ENCODE peak calls at places on chromosomes 6 and 20, in ten cellular contexts. One of them, this sample, is unnamed.

GRCh38 chr20:21450572-21450971 is 53.2 kb upstream of the NKX2-4 start:
- DNase-seq in HT1080: peak
- DNase-seq in HCEC 1CT: peak
- DNase-seq in left ventricle myocardium inferior: no peak
- DNase-seq in CD4-positive, alpha-beta memory T cell: no peak
- DNase-seq in heart right ventricle: no peak
- DNase-seq in H9: no peak
- DNase-seq in B cell: no peak
- DNase-seq in stimulated activated CD4-positive, alpha-beta T cell treated with anti-CD3 and anti-CD28 coated beads, TNF-alpha, amount 100 ng/mL, for 4 hours: no peak
- DNase-seq in upper lobe of right lung: no peak
- DNase-seq in this sample: no peak

GRCh38 chr6:148177589-148178233 is 164.9 kb upstream of the SASH1 start:
- DNase-seq in HT1080: peak
- DNase-seq in HCEC 1CT: peak
- DNase-seq in left ventricle myocardium inferior: peak
- DNase-seq in CD4-positive, alpha-beta memory T cell: no peak
- DNase-seq in heart right ventricle: peak
- DNase-seq in H9: peak
- DNase-seq in B cell: peak
- DNase-seq in stimulated activated CD4-positive, alpha-beta T cell treated with anti-CD3 and anti-CD28 coated beads, TNF-alpha, amount 100 ng/mL, for 4 hours: no peak
- DNase-seq in upper lobe of right lung: peak
- DNase-seq in this sample: peak

GRCh38 chr6:138107752-138108592 is 753 bp upstream of the PERP start:
- DNase-seq in HT1080: no peak
- DNase-seq in HCEC 1CT: no peak
- DNase-seq in left ventricle myocardium inferior: no peak
- DNase-seq in CD4-positive, alpha-beta memory T cell: peak
- DNase-seq in heart right ventricle: peak
- DNase-seq in H9: peak
- DNase-seq in B cell: peak
- DNase-seq in stimulated activated CD4-positive, alpha-beta T cell treated with anti-CD3 and anti-CD28 coated beads, TNF-alpha, amount 100 ng/mL, for 4 hours: no peak
- DNase-seq in upper lobe of right lung: peak
- DNase-seq in this sample: no peak

GRCh38 chr6:136403166-136403980 is 113.7 kb upstream of the BCLAF1 start:
- DNase-seq in HT1080: peak
- DNase-seq in HCEC 1CT: peak
- DNase-seq in left ventricle myocardium inferior: no peak
- DNase-seq in CD4-positive, alpha-beta memory T cell: no peak
- DNase-seq in heart right ventricle: no peak
- DNase-seq in H9: no peak
- DNase-seq in B cell: no peak
- DNase-seq in stimulated activated CD4-positive, alpha-beta T cell treated with anti-CD3 and anti-CD28 coated beads, TNF-alpha, amount 100 ng/mL, for 4 hours: no peak
- DNase-seq in upper lobe of right lung: no peak
- DNase-seq in this sample: no peak

GRCh38 chr20:8094415-8094818 is 37.6 kb upstream of the PLCB1 start:
- DNase-seq in HT1080: no peak
- DNase-seq in HCEC 1CT: peak
- DNase-seq in left ventricle myocardium inferior: peak
- DNase-seq in CD4-positive, alpha-beta memory T cell: no peak
- DNase-seq in heart right ventricle: peak
- DNase-seq in H9: no peak
- DNase-seq in B cell: no peak
- DNase-seq in stimulated activated CD4-positive, alpha-beta T cell treated with anti-CD3 and anti-CD28 coated beads, TNF-alpha, amount 100 ng/mL, for 4 hours: no peak
- DNase-seq in upper lobe of right lung: no peak
- DNase-seq in this sample: peak

GRCh38 chr6:27836783-27837635 is 75.2 kb downstream of the OR2B2 start:
- DNase-seq in HT1080: peak
- DNase-seq in HCEC 1CT: peak
- DNase-seq in left ventricle myocardium inferior: no peak
- DNase-seq in CD4-positive, alpha-beta memory T cell: peak
- DNase-seq in heart right ventricle: no peak
- DNase-seq in H9: peak
- DNase-seq in B cell: peak
- DNase-seq in stimulated activated CD4-positive, alpha-beta T cell treated with anti-CD3 and anti-CD28 coated beads, TNF-alpha, amount 100 ng/mL, for 4 hours: no peak
- DNase-seq in upper lobe of right lung: no peak
- DNase-seq in this sample: peak

GRCh38 chr6:128062882-128063603 is 162.2 kb upstream of the THEMIS start:
- DNase-seq in HT1080: no peak
- DNase-seq in HCEC 1CT: peak
- DNase-seq in left ventricle myocardium inferior: no peak
- DNase-seq in CD4-positive, alpha-beta memory T cell: no peak
- DNase-seq in heart right ventricle: no peak
- DNase-seq in H9: no peak
- DNase-seq in B cell: no peak
- DNase-seq in stimulated activated CD4-positive, alpha-beta T cell treated with anti-CD3 and anti-CD28 coated beads, TNF-alpha, amount 100 ng/mL, for 4 hours: no peak
- DNase-seq in upper lobe of right lung: no peak
- DNase-seq in this sample: no peak

GRCh38 chr20:4073852-4074741 is 58.7 kb upstream of the RNF24 start:
- DNase-seq in HT1080: no peak
- DNase-seq in HCEC 1CT: no peak
- DNase-seq in left ventricle myocardium inferior: no peak
- DNase-seq in CD4-positive, alpha-beta memory T cell: no peak
- DNase-seq in heart right ventricle: no peak
- DNase-seq in H9: no peak
- DNase-seq in B cell: no peak
- DNase-seq in stimulated activated CD4-positive, alpha-beta T cell treated with anti-CD3 and anti-CD28 coated beads, TNF-alpha, amount 100 ng/mL, for 4 hours: no peak
- DNase-seq in upper lobe of right lung: no peak
- DNase-seq in this sample: no peak

GRCh38 chr20:62502496-62503095 is 26.8 kb upstream of the GATA5 start:
- DNase-seq in HT1080: no peak
- DNase-seq in HCEC 1CT: no peak
- DNase-seq in left ventricle myocardium inferior: no peak
- DNase-seq in CD4-positive, alpha-beta memory T cell: no peak
- DNase-seq in heart right ventricle: no peak
- DNase-seq in H9: no peak
- DNase-seq in B cell: no peak
- DNase-seq in stimulated activated CD4-positive, alpha-beta T cell treated with anti-CD3 and anti-CD28 coated beads, TNF-alpha, amount 100 ng/mL, for 4 hours: no peak
- DNase-seq in upper lobe of right lung: no peak
- DNase-seq in this sample: no peak

GRCh38 chr6:31871068-31871659 is 7.6 kb downstream of the SLC44A4 start:
- DNase-seq in HT1080: peak
- DNase-seq in HCEC 1CT: no peak
- DNase-seq in left ventricle myocardium inferior: no peak
- DNase-seq in CD4-positive, alpha-beta memory T cell: no peak
- DNase-seq in heart right ventricle: no peak
- DNase-seq in H9: no peak
- DNase-seq in B cell: no peak
- DNase-seq in stimulated activated CD4-positive, alpha-beta T cell treated with anti-CD3 and anti-CD28 coated beads, TNF-alpha, amount 100 ng/mL, for 4 hours: no peak
- DNase-seq in upper lobe of right lung: no peak
- DNase-seq in this sample: no peak

GRCh38 chr6:40923326-40923725 is 115.7 kb downstream of the UNC5CL start:
- DNase-seq in HT1080: no peak
- DNase-seq in HCEC 1CT: no peak
- DNase-seq in left ventricle myocardium inferior: no peak
- DNase-seq in CD4-positive, alpha-beta memory T cell: no peak
- DNase-seq in heart right ventricle: no peak
- DNase-seq in H9: peak
- DNase-seq in B cell: no peak
- DNase-seq in stimulated activated CD4-positive, alpha-beta T cell treated with anti-CD3 and anti-CD28 coated beads, TNF-alpha, amount 100 ng/mL, for 4 hours: no peak
- DNase-seq in upper lobe of right lung: no peak
- DNase-seq in this sample: no peak

GRCh38 chr6:31058128-31058894 is 48.0 kb downstream of the MUC22 start:
- DNase-seq in HT1080: peak
- DNase-seq in HCEC 1CT: peak
- DNase-seq in left ventricle myocardium inferior: no peak
- DNase-seq in CD4-positive, alpha-beta memory T cell: peak
- DNase-seq in heart right ventricle: no peak
- DNase-seq in H9: no peak
- DNase-seq in B cell: no peak
- DNase-seq in stimulated activated CD4-positive, alpha-beta T cell treated with anti-CD3 and anti-CD28 coated beads, TNF-alpha, amount 100 ng/mL, for 4 hours: no peak
- DNase-seq in upper lobe of right lung: no peak
- DNase-seq in this sample: no peak

GRCh38 chr6:75437451-75438185 is 56.0 kb downstream of the FILIP1 start:
- DNase-seq in HT1080: peak
- DNase-seq in HCEC 1CT: peak
- DNase-seq in left ventricle myocardium inferior: no peak
- DNase-seq in CD4-positive, alpha-beta memory T cell: no peak
- DNase-seq in heart right ventricle: no peak
- DNase-seq in H9: no peak
- DNase-seq in B cell: no peak
- DNase-seq in stimulated activated CD4-positive, alpha-beta T cell treated with anti-CD3 and anti-CD28 coated beads, TNF-alpha, amount 100 ng/mL, for 4 hours: no peak
- DNase-seq in upper lobe of right lung: no peak
- DNase-seq in this sample: no peak

GRCh38 chr6:15654250-15654649 is 8.6 kb downstream of the DTNBP1 start:
- DNase-seq in HT1080: no peak
- DNase-seq in HCEC 1CT: no peak
- DNase-seq in left ventricle myocardium inferior: no peak
- DNase-seq in CD4-positive, alpha-beta memory T cell: no peak
- DNase-seq in heart right ventricle: no peak
- DNase-seq in H9: no peak
- DNase-seq in B cell: no peak
- DNase-seq in stimulated activated CD4-positive, alpha-beta T cell treated with anti-CD3 and anti-CD28 coated beads, TNF-alpha, amount 100 ng/mL, for 4 hours: no peak
- DNase-seq in upper lobe of right lung: no peak
- DNase-seq in this sample: no peak

GRCh38 chr20:62029296-62029695 is 36.4 kb downstream of the TAF4 start:
- DNase-seq in HT1080: no peak
- DNase-seq in HCEC 1CT: no peak
- DNase-seq in left ventricle myocardium inferior: no peak
- DNase-seq in CD4-positive, alpha-beta memory T cell: no peak
- DNase-seq in heart right ventricle: no peak
- DNase-seq in H9: no peak
- DNase-seq in B cell: no peak
- DNase-seq in stimulated activated CD4-positive, alpha-beta T cell treated with anti-CD3 and anti-CD28 coated beads, TNF-alpha, amount 100 ng/mL, for 4 hours: no peak
- DNase-seq in upper lobe of right lung: no peak
- DNase-seq in this sample: no peak

GRCh38 chr6:78744144-78744543 is 123.2 kb upstream of the IRAK1BP1 start:
- DNase-seq in HT1080: no peak
- DNase-seq in HCEC 1CT: no peak
- DNase-seq in left ventricle myocardium inferior: no peak
- DNase-seq in CD4-positive, alpha-beta memory T cell: no peak
- DNase-seq in heart right ventricle: no peak
- DNase-seq in H9: no peak
- DNase-seq in B cell: no peak
- DNase-seq in stimulated activated CD4-positive, alpha-beta T cell treated with anti-CD3 and anti-CD28 coated beads, TNF-alpha, amount 100 ng/mL, for 4 hours: no peak
- DNase-seq in upper lobe of right lung: no peak
- DNase-seq in this sample: no peak